ENCODE peak calls at places on chromosome 6, in nine cellular contexts. S is nephron progenitor cell, L is MCF 10A, Q is uterus, Y is gastrocnemius medialis, W is PC-3, Z is cardiac muscle cell, F is fibroblast of lung, O is WERI-Rb-1. I is an unnamed sample.

GRCh38 chr6:47009583-47009982 is 32.5 kb downstream of the ADGRF1 start:
- DNase-seq in S (no peak), L (no peak), Q (no peak), Y (no peak), W (no peak), Z (peak), F (no peak), O (no peak), I (no peak)

GRCh38 chr6:103874575-103874974 is 985.1 kb downstream of the HACE1 start:
- DNase-seq in S (no peak), L (no peak), Q (no peak), Y (no peak), W (no peak), Z (no peak), F (no peak), O (no peak), I (no peak)

GRCh38 chr6:24935753-24936152 is at the start of gene RIPOR2:
- DNase-seq in S (peak), L (no peak), Q (no peak), Y (no peak), W (no peak), Z (no peak), F (no peak), O (no peak), I (no peak)

GRCh38 chr6:112501705-112502104 is 154.6 kb downstream of the RFPL4B start:
- DNase-seq in S (peak), L (no peak), Q (no peak), Y (no peak), W (no peak), Z (peak), F (peak), O (no peak), I (no peak)

GRCh38 chr6:17120019-17120418 is 18.2 kb downstream of the STMND1 start:
- DNase-seq in S (no peak), L (no peak), Q (no peak), Y (no peak), W (no peak), Z (no peak), F (peak), O (no peak), I (peak)

GRCh38 chr6:113860165-113860955 is 3.2 kb downstream of the MARCKS start:
- DNase-seq in S (peak), L (peak), Q (peak), Y (no peak), W (peak), Z (peak), F (peak), O (peak), I (no peak)

GRCh38 chr6:107666084-107666981 is 157.8 kb downstream of the SCML4 start:
- DNase-seq in S (peak), L (no peak), Q (no peak), Y (peak), W (peak), Z (peak), F (peak), O (peak), I (no peak)

GRCh38 chr6:32763417-32763816 is at the start of gene HLA-DQB2:
- DNase-seq in S (no peak), L (peak), Q (no peak), Y (no peak), W (no peak), Z (no peak), F (no peak), O (no peak), I (no peak)

GRCh38 chr6:71473908-71474307 is 185.3 kb downstream of the OGFRL1 start:
- DNase-seq in S (no peak), L (peak), Q (peak), Y (peak), W (peak), Z (peak), F (peak), O (no peak), I (no peak)

GRCh38 chr6:2716926-2717700 is 33.6 kb downstream of the MYLK4 start:
- DNase-seq in S (no peak), L (no peak), Q (no peak), Y (no peak), W (no peak), Z (no peak), F (no peak), O (no peak), I (no peak)
- TF ChIP-seq CTCF in S (no peak), L (no peak), Q (no peak), Y (no peak), W (no peak), Z (no peak), F (no peak), O (no peak), I (no peak)

GRCh38 chr6:22343864-22344263 is 47.0 kb upstream of the PRL start:
- DNase-seq in S (no peak), L (peak), Q (no peak), Y (no peak), W (peak), Z (no peak), F (no peak), O (peak), I (no peak)
- TF ChIP-seq CTCF in S (no peak), L (no peak), Q (no peak), Y (no peak), W (peak), Z (no peak), F (no peak), O (peak), I (no peak)

GRCh38 chr6:156974897-156975296 is 197.7 kb downstream of the ARID1B start:
- DNase-seq in S (no peak), L (no peak), Q (no peak), Y (no peak), W (no peak), Z (no peak), F (no peak), O (no peak), I (no peak)
- TF ChIP-seq CTCF in S (no peak), L (no peak), Q (no peak), Y (no peak), W (no peak), Z (no peak), F (no peak), O (no peak), I (no peak)

GRCh38 chr6:3414704-3415453 is 42.0 kb downstream of the SLC22A23 start:
- DNase-seq in S (no peak), L (peak), Q (no peak), Y (no peak), W (peak), Z (peak), F (peak), O (no peak), I (no peak)
- TF ChIP-seq CTCF in S (no peak), L (no peak), Q (no peak), Y (no peak), W (no peak), Z (no peak), F (no peak), O (no peak), I (no peak)